ENCODE peak calls at places on chromosomes 13 and 19, in five cellular contexts. P, R, H, F and N are unnamed samples.

GRCh38 chr13:64255988-64256387 is 2840.3 kb upstream of the PCDH20 start:
- DNase-seq in F (no peak), R (no peak), P (no peak), H (no peak), N (no peak)

GRCh38 chr19:48681127-48681470 is 8.3 kb upstream of the NTN5 start:
- DNase-seq in F (no peak), R (no peak), H (peak), P (peak), N (peak)

GRCh38 chr19:11203194-11204075 is 6.1 kb upstream of the KANK2 start:
- DNase-seq in P (peak), R (no peak), H (peak), F (no peak), N (peak)

GRCh38 chr13:38967446-38967845 is 23.2 kb downstream of the STOML3 start:
- DNase-seq in F (no peak), H (no peak), R (no peak), P (no peak), N (no peak)

GRCh38 chr13:76853481-76853880 is 32.7 kb downstream of the KCTD12 start:
- DNase-seq in P (peak), F (no peak), H (no peak), R (no peak), N (no peak)

GRCh38 chr19:39196320-39196719 is 444 bp upstream of the NCCRP1 start:
- DNase-seq in H (no peak), R (no peak), F (no peak), P (no peak), N (no peak)

GRCh38 chr13:80074811-80075210 is 266.1 kb downstream of the SPRY2 start:
- DNase-seq in H (no peak), R (no peak), F (no peak), P (no peak), N (no peak)

GRCh38 chr19:51417107-51417806 is at the start of gene SIGLEC10:
- DNase-seq in F (peak), H (no peak), P (no peak), R (no peak), N (peak)

GRCh38 chr19:58562126-58563033 is 4.0 kb upstream of the UBE2M start:
- DNase-seq in R (no peak), F (no peak), H (no peak), P (peak), N (no peak)

GRCh38 chr13:45249662-45250061 is 48.8 kb upstream of the KCTD4 start:
- DNase-seq in F (no peak), P (no peak), H (no peak), R (no peak), N (no peak)

GRCh38 chr13:57878291-57878690 is 246.7 kb downstream of the PCDH17 start:
- DNase-seq in P (peak), F (no peak), R (no peak), H (no peak), N (no peak)

GRCh38 chr13:94795292-94795691 is 82.9 kb upstream of the SOX21 start:
- DNase-seq in H (no peak), R (no peak), P (no peak), F (no peak), N (no peak)

GRCh38 chr19:45115809-45116615 is 23.0 kb downstream of the PPP1R37 start:
- DNase-seq in F (no peak), R (no peak), H (no peak), P (no peak), N (no peak)

GRCh38 chr13:110421696-110422395 is 114.8 kb downstream of the COL4A2 start:
- DNase-seq in F (no peak), P (peak), R (no peak), H (peak), N (no peak)

GRCh38 chr13:32125221-32125621 is 93.6 kb downstream of the FRY start:
- DNase-seq in H (no peak), P (peak), R (no peak), F (no peak), N (peak)

GRCh38 chr19:50332264-50333038 is 3.3 kb upstream of the KCNC3 start:
- DNase-seq in H (no peak), R (no peak), P (no peak), F (no peak), N (peak)

GRCh38 chr13:85693889-85694511 is 105.2 kb downstream of the SLITRK6 start:
- DNase-seq in R (no peak), P (no peak), H (peak), F (no peak), N (no peak)

GRCh38 chr13:31437975-31438374 is 238.2 kb downstream of the B3GLCT start:
- DNase-seq in R (no peak), P (no peak), H (no peak), F (no peak), N (no peak)